ENCODE peak calls at places on chromosomes 7 and 10, in nine cellular contexts. One of them, this sample, is unnamed.

GRCh38 chr10:43452356-43452914 is 15.5 kb downstream of the ZNF487 start:
- DNase-seq in effector memory CD8-positive, alpha-beta T cell: no peak
- DNase-seq in NCI-H1092 treated with DMSO at 0.1 percent for 48 hours: no peak
- DNase-seq in AG04450: no peak
- DNase-seq in fibroblast of lung: no peak
- DNase-seq in activated T-helper 1 cell treated with anti-CD3 and anti-CD28 coated beads, Interleukin-12 subunit alpha, Interleukin-12 subunit beta, Interleukin-2, Interleukin-4 antibody, amounts not matched to agents 30 ng/mL and 10 ng/mL and 1 ng/mL, durations not matched to agents 14 hours and 24 hours and 36 hours: no peak
- DNase-seq in GM13977: no peak
- DNase-seq in activated gamma-delta T cell treated with Interleukin-2 at 50 U/mL for 16 hours: no peak
- DNase-seq in activated CD8-positive, alpha-beta T cell treated with anti-CD3 and anti-CD28 coated beads for 36 hours: no peak
- DNase-seq in this sample: no peak

GRCh38 chr7:71131256-71131752 is 640 bp upstream of the GALNT17 start:
- DNase-seq in activated CD8-positive, alpha-beta T cell treated with anti-CD3 and anti-CD28 coated beads for 36 hours: peak; percentile 6
- DNase-seq in GM13977: no peak
- DNase-seq in AG04450: no peak
- DNase-seq in activated T-helper 1 cell treated with anti-CD3 and anti-CD28 coated beads, Interleukin-12 subunit alpha, Interleukin-12 subunit beta, Interleukin-2, Interleukin-4 antibody, amounts not matched to agents 30 ng/mL and 10 ng/mL and 1 ng/mL, durations not matched to agents 14 hours and 24 hours and 36 hours: no peak
- DNase-seq in NCI-H1092 treated with DMSO at 0.1 percent for 48 hours: peak; percentile 36
- DNase-seq in fibroblast of lung: no peak
- DNase-seq in activated gamma-delta T cell treated with Interleukin-2 at 50 U/mL for 16 hours: no peak
- DNase-seq in effector memory CD8-positive, alpha-beta T cell: no peak
- DNase-seq in this sample: no peak

GRCh38 chr7:130841416-130841815 is 107.4 kb upstream of the KLF14 start:
- DNase-seq in GM13977: no peak
- DNase-seq in activated T-helper 1 cell treated with anti-CD3 and anti-CD28 coated beads, Interleukin-12 subunit alpha, Interleukin-12 subunit beta, Interleukin-2, Interleukin-4 antibody, amounts not matched to agents 30 ng/mL and 10 ng/mL and 1 ng/mL, durations not matched to agents 14 hours and 24 hours and 36 hours: no peak
- DNase-seq in NCI-H1092 treated with DMSO at 0.1 percent for 48 hours: no peak
- DNase-seq in activated CD8-positive, alpha-beta T cell treated with anti-CD3 and anti-CD28 coated beads for 36 hours: peak; percentile 61
- DNase-seq in activated gamma-delta T cell treated with Interleukin-2 at 50 U/mL for 16 hours: peak; percentile 26
- DNase-seq in AG04450: no peak
- DNase-seq in effector memory CD8-positive, alpha-beta T cell: no peak
- DNase-seq in fibroblast of lung: no peak
- DNase-seq in this sample: no peak

GRCh38 chr7:69564454-69565417 is 33.5 kb upstream of the AUTS2 start:
- DNase-seq in NCI-H1092 treated with DMSO at 0.1 percent for 48 hours: peak; percentile 92
- DNase-seq in activated CD8-positive, alpha-beta T cell treated with anti-CD3 and anti-CD28 coated beads for 36 hours: no peak
- DNase-seq in fibroblast of lung: peak; percentile 66
- DNase-seq in GM13977: peak; percentile 42
- DNase-seq in effector memory CD8-positive, alpha-beta T cell: no peak
- DNase-seq in activated T-helper 1 cell treated with anti-CD3 and anti-CD28 coated beads, Interleukin-12 subunit alpha, Interleukin-12 subunit beta, Interleukin-2, Interleukin-4 antibody, amounts not matched to agents 30 ng/mL and 10 ng/mL and 1 ng/mL, durations not matched to agents 14 hours and 24 hours and 36 hours: no peak
- DNase-seq in AG04450: no peak
- DNase-seq in activated gamma-delta T cell treated with Interleukin-2 at 50 U/mL for 16 hours: no peak
- DNase-seq in this sample: peak; percentile 92

GRCh38 chr7:13898957-13899670 is 90.4 kb downstream of the ETV1 start:
- DNase-seq in activated gamma-delta T cell treated with Interleukin-2 at 50 U/mL for 16 hours: no peak
- DNase-seq in fibroblast of lung: no peak
- DNase-seq in activated T-helper 1 cell treated with anti-CD3 and anti-CD28 coated beads, Interleukin-12 subunit alpha, Interleukin-12 subunit beta, Interleukin-2, Interleukin-4 antibody, amounts not matched to agents 30 ng/mL and 10 ng/mL and 1 ng/mL, durations not matched to agents 14 hours and 24 hours and 36 hours: no peak
- DNase-seq in activated CD8-positive, alpha-beta T cell treated with anti-CD3 and anti-CD28 coated beads for 36 hours: no peak
- DNase-seq in GM13977: no peak
- DNase-seq in AG04450: no peak
- DNase-seq in NCI-H1092 treated with DMSO at 0.1 percent for 48 hours: no peak
- DNase-seq in effector memory CD8-positive, alpha-beta T cell: no peak
- DNase-seq in this sample: no peak

GRCh38 chr10:101287922-101288638 is 58.8 kb upstream of the LBX1 start:
- DNase-seq in activated gamma-delta T cell treated with Interleukin-2 at 50 U/mL for 16 hours: no peak
- DNase-seq in AG04450: no peak
- DNase-seq in effector memory CD8-positive, alpha-beta T cell: no peak
- DNase-seq in GM13977: no peak
- DNase-seq in fibroblast of lung: peak; percentile 41
- DNase-seq in activated T-helper 1 cell treated with anti-CD3 and anti-CD28 coated beads, Interleukin-12 subunit alpha, Interleukin-12 subunit beta, Interleukin-2, Interleukin-4 antibody, amounts not matched to agents 30 ng/mL and 10 ng/mL and 1 ng/mL, durations not matched to agents 14 hours and 24 hours and 36 hours: no peak
- DNase-seq in activated CD8-positive, alpha-beta T cell treated with anti-CD3 and anti-CD28 coated beads for 36 hours: no peak
- DNase-seq in NCI-H1092 treated with DMSO at 0.1 percent for 48 hours: peak; percentile 12
- DNase-seq in this sample: no peak

GRCh38 chr10:124705021-124705740 is 39.0 kb downstream of the FAM53B start:
- DNase-seq in activated gamma-delta T cell treated with Interleukin-2 at 50 U/mL for 16 hours: no peak
- DNase-seq in NCI-H1092 treated with DMSO at 0.1 percent for 48 hours: no peak
- DNase-seq in activated T-helper 1 cell treated with anti-CD3 and anti-CD28 coated beads, Interleukin-12 subunit alpha, Interleukin-12 subunit beta, Interleukin-2, Interleukin-4 antibody, amounts not matched to agents 30 ng/mL and 10 ng/mL and 1 ng/mL, durations not matched to agents 14 hours and 24 hours and 36 hours: no peak
- DNase-seq in fibroblast of lung: no peak
- DNase-seq in effector memory CD8-positive, alpha-beta T cell: no peak
- DNase-seq in activated CD8-positive, alpha-beta T cell treated with anti-CD3 and anti-CD28 coated beads for 36 hours: peak; percentile 47
- DNase-seq in GM13977: no peak
- DNase-seq in AG04450: no peak
- DNase-seq in this sample: no peak

GRCh38 chr7:17903337-17903736 is 37.0 kb downstream of the SNX13 start:
- DNase-seq in AG04450: no peak
- DNase-seq in effector memory CD8-positive, alpha-beta T cell: no peak
- DNase-seq in activated gamma-delta T cell treated with Interleukin-2 at 50 U/mL for 16 hours: no peak
- DNase-seq in GM13977: no peak
- DNase-seq in fibroblast of lung: no peak
- DNase-seq in activated CD8-positive, alpha-beta T cell treated with anti-CD3 and anti-CD28 coated beads for 36 hours: no peak
- DNase-seq in NCI-H1092 treated with DMSO at 0.1 percent for 48 hours: no peak
- DNase-seq in activated T-helper 1 cell treated with anti-CD3 and anti-CD28 coated beads, Interleukin-12 subunit alpha, Interleukin-12 subunit beta, Interleukin-2, Interleukin-4 antibody, amounts not matched to agents 30 ng/mL and 10 ng/mL and 1 ng/mL, durations not matched to agents 14 hours and 24 hours and 36 hours: no peak
- DNase-seq in this sample: no peak

GRCh38 chr10:120262857-120263547 is 194.0 kb upstream of the PLPP4 start:
- DNase-seq in fibroblast of lung: no peak
- DNase-seq in GM13977: no peak
- DNase-seq in effector memory CD8-positive, alpha-beta T cell: no peak
- DNase-seq in activated CD8-positive, alpha-beta T cell treated with anti-CD3 and anti-CD28 coated beads for 36 hours: no peak
- DNase-seq in AG04450: no peak
- DNase-seq in activated gamma-delta T cell treated with Interleukin-2 at 50 U/mL for 16 hours: no peak
- DNase-seq in activated T-helper 1 cell treated with anti-CD3 and anti-CD28 coated beads, Interleukin-12 subunit alpha, Interleukin-12 subunit beta, Interleukin-2, Interleukin-4 antibody, amounts not matched to agents 30 ng/mL and 10 ng/mL and 1 ng/mL, durations not matched to agents 14 hours and 24 hours and 36 hours: no peak
- DNase-seq in NCI-H1092 treated with DMSO at 0.1 percent for 48 hours: no peak
- DNase-seq in this sample: no peak

GRCh38 chr7:45294559-45294958 is 137.0 kb downstream of the RAMP3 start:
- DNase-seq in AG04450: no peak
- DNase-seq in activated CD8-positive, alpha-beta T cell treated with anti-CD3 and anti-CD28 coated beads for 36 hours: no peak
- DNase-seq in activated gamma-delta T cell treated with Interleukin-2 at 50 U/mL for 16 hours: no peak
- DNase-seq in GM13977: no peak
- DNase-seq in activated T-helper 1 cell treated with anti-CD3 and anti-CD28 coated beads, Interleukin-12 subunit alpha, Interleukin-12 subunit beta, Interleukin-2, Interleukin-4 antibody, amounts not matched to agents 30 ng/mL and 10 ng/mL and 1 ng/mL, durations not matched to agents 14 hours and 24 hours and 36 hours: no peak
- DNase-seq in effector memory CD8-positive, alpha-beta T cell: no peak
- DNase-seq in fibroblast of lung: no peak
- DNase-seq in NCI-H1092 treated with DMSO at 0.1 percent for 48 hours: no peak
- DNase-seq in this sample: no peak

GRCh38 chr7:128347573-128348147 is 4.0 kb upstream of the RBM28 start:
- DNase-seq in GM13977: peak; percentile 61
- DNase-seq in AG04450: no peak
- DNase-seq in effector memory CD8-positive, alpha-beta T cell: no peak
- DNase-seq in fibroblast of lung: peak; percentile 63
- DNase-seq in activated T-helper 1 cell treated with anti-CD3 and anti-CD28 coated beads, Interleukin-12 subunit alpha, Interleukin-12 subunit beta, Interleukin-2, Interleukin-4 antibody, amounts not matched to agents 30 ng/mL and 10 ng/mL and 1 ng/mL, durations not matched to agents 14 hours and 24 hours and 36 hours: no peak
- DNase-seq in activated CD8-positive, alpha-beta T cell treated with anti-CD3 and anti-CD28 coated beads for 36 hours: peak; percentile 73
- DNase-seq in NCI-H1092 treated with DMSO at 0.1 percent for 48 hours: peak; percentile 41
- DNase-seq in activated gamma-delta T cell treated with Interleukin-2 at 50 U/mL for 16 hours: peak; percentile 40
- DNase-seq in this sample: peak; percentile 34

GRCh38 chr7:37796134-37796775 is 52.1 kb upstream of the NME8 start:
- DNase-seq in activated CD8-positive, alpha-beta T cell treated with anti-CD3 and anti-CD28 coated beads for 36 hours: no peak
- DNase-seq in AG04450: no peak
- DNase-seq in activated gamma-delta T cell treated with Interleukin-2 at 50 U/mL for 16 hours: no peak
- DNase-seq in fibroblast of lung: no peak
- DNase-seq in NCI-H1092 treated with DMSO at 0.1 percent for 48 hours: no peak
- DNase-seq in effector memory CD8-positive, alpha-beta T cell: no peak
- DNase-seq in activated T-helper 1 cell treated with anti-CD3 and anti-CD28 coated beads, Interleukin-12 subunit alpha, Interleukin-12 subunit beta, Interleukin-2, Interleukin-4 antibody, amounts not matched to agents 30 ng/mL and 10 ng/mL and 1 ng/mL, durations not matched to agents 14 hours and 24 hours and 36 hours: no peak
- DNase-seq in GM13977: no peak
- DNase-seq in this sample: no peak

GRCh38 chr7:43220250-43220649 is 107.8 kb downstream of the HECW1 start:
- DNase-seq in activated gamma-delta T cell treated with Interleukin-2 at 50 U/mL for 16 hours: no peak
- DNase-seq in fibroblast of lung: peak; percentile 76
- DNase-seq in effector memory CD8-positive, alpha-beta T cell: no peak
- DNase-seq in NCI-H1092 treated with DMSO at 0.1 percent for 48 hours: no peak
- DNase-seq in GM13977: no peak
- DNase-seq in AG04450: peak; percentile 59
- DNase-seq in activated T-helper 1 cell treated with anti-CD3 and anti-CD28 coated beads, Interleukin-12 subunit alpha, Interleukin-12 subunit beta, Interleukin-2, Interleukin-4 antibody, amounts not matched to agents 30 ng/mL and 10 ng/mL and 1 ng/mL, durations not matched to agents 14 hours and 24 hours and 36 hours: no peak
- DNase-seq in activated CD8-positive, alpha-beta T cell treated with anti-CD3 and anti-CD28 coated beads for 36 hours: no peak
- DNase-seq in this sample: peak; percentile 5

GRCh38 chr10:96878071-96878470 is 46.0 kb downstream of the LCOR start:
- DNase-seq in AG04450: no peak
- DNase-seq in activated T-helper 1 cell treated with anti-CD3 and anti-CD28 coated beads, Interleukin-12 subunit alpha, Interleukin-12 subunit beta, Interleukin-2, Interleukin-4 antibody, amounts not matched to agents 30 ng/mL and 10 ng/mL and 1 ng/mL, durations not matched to agents 14 hours and 24 hours and 36 hours: no peak
- DNase-seq in activated gamma-delta T cell treated with Interleukin-2 at 50 U/mL for 16 hours: no peak
- DNase-seq in effector memory CD8-positive, alpha-beta T cell: no peak
- DNase-seq in NCI-H1092 treated with DMSO at 0.1 percent for 48 hours: no peak
- DNase-seq in fibroblast of lung: no peak
- DNase-seq in activated CD8-positive, alpha-beta T cell treated with anti-CD3 and anti-CD28 coated beads for 36 hours: no peak
- DNase-seq in GM13977: no peak
- DNase-seq in this sample: no peak

GRCh38 chr10:651700-652099 is 37.8 kb downstream of the DIP2C start:
- DNase-seq in activated T-helper 1 cell treated with anti-CD3 and anti-CD28 coated beads, Interleukin-12 subunit alpha, Interleukin-12 subunit beta, Interleukin-2, Interleukin-4 antibody, amounts not matched to agents 30 ng/mL and 10 ng/mL and 1 ng/mL, durations not matched to agents 14 hours and 24 hours and 36 hours: no peak
- DNase-seq in activated gamma-delta T cell treated with Interleukin-2 at 50 U/mL for 16 hours: no peak
- DNase-seq in AG04450: no peak
- DNase-seq in effector memory CD8-positive, alpha-beta T cell: no peak
- DNase-seq in NCI-H1092 treated with DMSO at 0.1 percent for 48 hours: no peak
- DNase-seq in GM13977: no peak
- DNase-seq in activated CD8-positive, alpha-beta T cell treated with anti-CD3 and anti-CD28 coated beads for 36 hours: no peak
- DNase-seq in fibroblast of lung: no peak
- DNase-seq in this sample: no peak

GRCh38 chr7:129925416-129926002 is 27.3 kb downstream of the UBE2H start:
- DNase-seq in NCI-H1092 treated with DMSO at 0.1 percent for 48 hours: no peak
- DNase-seq in effector memory CD8-positive, alpha-beta T cell: no peak
- DNase-seq in activated T-helper 1 cell treated with anti-CD3 and anti-CD28 coated beads, Interleukin-12 subunit alpha, Interleukin-12 subunit beta, Interleukin-2, Interleukin-4 antibody, amounts not matched to agents 30 ng/mL and 10 ng/mL and 1 ng/mL, durations not matched to agents 14 hours and 24 hours and 36 hours: no peak
- DNase-seq in activated gamma-delta T cell treated with Interleukin-2 at 50 U/mL for 16 hours: no peak
- DNase-seq in activated CD8-positive, alpha-beta T cell treated with anti-CD3 and anti-CD28 coated beads for 36 hours: no peak
- DNase-seq in fibroblast of lung: no peak
- DNase-seq in AG04450: no peak
- DNase-seq in GM13977: no peak
- DNase-seq in this sample: peak; percentile 12

GRCh38 chr10:110269641-110270318 is 34.9 kb downstream of the SMNDC1 start:
- DNase-seq in activated gamma-delta T cell treated with Interleukin-2 at 50 U/mL for 16 hours: no peak
- DNase-seq in fibroblast of lung: peak; percentile 53
- DNase-seq in GM13977: peak; percentile 12
- DNase-seq in activated CD8-positive, alpha-beta T cell treated with anti-CD3 and anti-CD28 coated beads for 36 hours: peak; percentile 24
- DNase-seq in effector memory CD8-positive, alpha-beta T cell: no peak
- DNase-seq in NCI-H1092 treated with DMSO at 0.1 percent for 48 hours: no peak
- DNase-seq in activated T-helper 1 cell treated with anti-CD3 and anti-CD28 coated beads, Interleukin-12 subunit alpha, Interleukin-12 subunit beta, Interleukin-2, Interleukin-4 antibody, amounts not matched to agents 30 ng/mL and 10 ng/mL and 1 ng/mL, durations not matched to agents 14 hours and 24 hours and 36 hours: no peak
- DNase-seq in AG04450: no peak
- DNase-seq in this sample: no peak

GRCh38 chr10:3850999-3851937 is 66.3 kb upstream of the KLF6 start:
- DNase-seq in fibroblast of lung: peak; percentile 87
- DNase-seq in NCI-H1092 treated with DMSO at 0.1 percent for 48 hours: no peak
- DNase-seq in activated gamma-delta T cell treated with Interleukin-2 at 50 U/mL for 16 hours: no peak
- DNase-seq in AG04450: peak; percentile 52
- DNase-seq in GM13977: no peak
- DNase-seq in activated CD8-positive, alpha-beta T cell treated with anti-CD3 and anti-CD28 coated beads for 36 hours: no peak
- DNase-seq in effector memory CD8-positive, alpha-beta T cell: no peak
- DNase-seq in activated T-helper 1 cell treated with anti-CD3 and anti-CD28 coated beads, Interleukin-12 subunit alpha, Interleukin-12 subunit beta, Interleukin-2, Interleukin-4 antibody, amounts not matched to agents 30 ng/mL and 10 ng/mL and 1 ng/mL, durations not matched to agents 14 hours and 24 hours and 36 hours: no peak
- DNase-seq in this sample: peak; percentile 82

GRCh38 chr7:157688439-157689268 is 351.9 kb downstream of the DNAJB6 start:
- DNase-seq in activated CD8-positive, alpha-beta T cell treated with anti-CD3 and anti-CD28 coated beads for 36 hours: no peak
- DNase-seq in fibroblast of lung: no peak
- DNase-seq in activated T-helper 1 cell treated with anti-CD3 and anti-CD28 coated beads, Interleukin-12 subunit alpha, Interleukin-12 subunit beta, Interleukin-2, Interleukin-4 antibody, amounts not matched to agents 30 ng/mL and 10 ng/mL and 1 ng/mL, durations not matched to agents 14 hours and 24 hours and 36 hours: no peak
- DNase-seq in GM13977: no peak
- DNase-seq in AG04450: no peak
- DNase-seq in effector memory CD8-positive, alpha-beta T cell: no peak
- DNase-seq in NCI-H1092 treated with DMSO at 0.1 percent for 48 hours: no peak
- DNase-seq in activated gamma-delta T cell treated with Interleukin-2 at 50 U/mL for 16 hours: no peak
- DNase-seq in this sample: no peak

GRCh38 chr10:3397231-3397630 is 224.6 kb upstream of the PITRM1 start:
- DNase-seq in fibroblast of lung: no peak
- DNase-seq in NCI-H1092 treated with DMSO at 0.1 percent for 48 hours: no peak
- DNase-seq in activated gamma-delta T cell treated with Interleukin-2 at 50 U/mL for 16 hours: no peak
- DNase-seq in effector memory CD8-positive, alpha-beta T cell: no peak
- DNase-seq in activated T-helper 1 cell treated with anti-CD3 and anti-CD28 coated beads, Interleukin-12 subunit alpha, Interleukin-12 subunit beta, Interleukin-2, Interleukin-4 antibody, amounts not matched to agents 30 ng/mL and 10 ng/mL and 1 ng/mL, durations not matched to agents 14 hours and 24 hours and 36 hours: no peak
- DNase-seq in GM13977: no peak
- DNase-seq in AG04450: no peak
- DNase-seq in activated CD8-positive, alpha-beta T cell treated with anti-CD3 and anti-CD28 coated beads for 36 hours: no peak
- DNase-seq in this sample: no peak

GRCh38 chr10:9636206-9636605 is 1381.5 kb upstream of the CELF2 start:
- DNase-seq in GM13977: no peak
- DNase-seq in fibroblast of lung: no peak
- DNase-seq in AG04450: no peak
- DNase-seq in effector memory CD8-positive, alpha-beta T cell: no peak
- DNase-seq in activated gamma-delta T cell treated with Interleukin-2 at 50 U/mL for 16 hours: no peak
- DNase-seq in activated CD8-positive, alpha-beta T cell treated with anti-CD3 and anti-CD28 coated beads for 36 hours: no peak
- DNase-seq in NCI-H1092 treated with DMSO at 0.1 percent for 48 hours: no peak
- DNase-seq in activated T-helper 1 cell treated with anti-CD3 and anti-CD28 coated beads, Interleukin-12 subunit alpha, Interleukin-12 subunit beta, Interleukin-2, Interleukin-4 antibody, amounts not matched to agents 30 ng/mL and 10 ng/mL and 1 ng/mL, durations not matched to agents 14 hours and 24 hours and 36 hours: no peak
- DNase-seq in this sample: no peak

GRCh38 chr7:41107330-41107937 is 595.5 kb downstream of the INHBA start:
- DNase-seq in activated CD8-positive, alpha-beta T cell treated with anti-CD3 and anti-CD28 coated beads for 36 hours: no peak
- DNase-seq in activated T-helper 1 cell treated with anti-CD3 and anti-CD28 coated beads, Interleukin-12 subunit alpha, Interleukin-12 subunit beta, Interleukin-2, Interleukin-4 antibody, amounts not matched to agents 30 ng/mL and 10 ng/mL and 1 ng/mL, durations not matched to agents 14 hours and 24 hours and 36 hours: no peak
- DNase-seq in effector memory CD8-positive, alpha-beta T cell: no peak
- DNase-seq in fibroblast of lung: no peak
- DNase-seq in GM13977: no peak
- DNase-seq in NCI-H1092 treated with DMSO at 0.1 percent for 48 hours: no peak
- DNase-seq in activated gamma-delta T cell treated with Interleukin-2 at 50 U/mL for 16 hours: no peak
- DNase-seq in AG04450: no peak
- DNase-seq in this sample: no peak

GRCh38 chr7:15561840-15562239 is at the start of gene AGMO:
- DNase-seq in GM13977: no peak
- DNase-seq in fibroblast of lung: peak; percentile 46
- DNase-seq in NCI-H1092 treated with DMSO at 0.1 percent for 48 hours: peak; percentile 68
- DNase-seq in activated CD8-positive, alpha-beta T cell treated with anti-CD3 and anti-CD28 coated beads for 36 hours: no peak
- DNase-seq in activated gamma-delta T cell treated with Interleukin-2 at 50 U/mL for 16 hours: no peak
- DNase-seq in AG04450: no peak
- DNase-seq in activated T-helper 1 cell treated with anti-CD3 and anti-CD28 coated beads, Interleukin-12 subunit alpha, Interleukin-12 subunit beta, Interleukin-2, Interleukin-4 antibody, amounts not matched to agents 30 ng/mL and 10 ng/mL and 1 ng/mL, durations not matched to agents 14 hours and 24 hours and 36 hours: no peak
- DNase-seq in effector memory CD8-positive, alpha-beta T cell: no peak
- DNase-seq in this sample: peak; percentile 37

GRCh38 chr10:132788180-132788830 is 2.4 kb upstream of the NKX6-2 start:
- DNase-seq in activated CD8-positive, alpha-beta T cell treated with anti-CD3 and anti-CD28 coated beads for 36 hours: no peak
- DNase-seq in AG04450: no peak
- DNase-seq in NCI-H1092 treated with DMSO at 0.1 percent for 48 hours: no peak
- DNase-seq in GM13977: peak; percentile 71
- DNase-seq in activated gamma-delta T cell treated with Interleukin-2 at 50 U/mL for 16 hours: no peak
- DNase-seq in activated T-helper 1 cell treated with anti-CD3 and anti-CD28 coated beads, Interleukin-12 subunit alpha, Interleukin-12 subunit beta, Interleukin-2, Interleukin-4 antibody, amounts not matched to agents 30 ng/mL and 10 ng/mL and 1 ng/mL, durations not matched to agents 14 hours and 24 hours and 36 hours: no peak
- DNase-seq in effector memory CD8-positive, alpha-beta T cell: no peak
- DNase-seq in fibroblast of lung: peak; percentile 24
- DNase-seq in this sample: no peak

GRCh38 chr10:71214641-71215160 is 2.3 kb downstream of the UNC5B start:
- DNase-seq in GM13977: peak; percentile 22
- DNase-seq in NCI-H1092 treated with DMSO at 0.1 percent for 48 hours: no peak
- DNase-seq in activated CD8-positive, alpha-beta T cell treated with anti-CD3 and anti-CD28 coated beads for 36 hours: no peak
- DNase-seq in effector memory CD8-positive, alpha-beta T cell: no peak
- DNase-seq in fibroblast of lung: no peak
- DNase-seq in activated gamma-delta T cell treated with Interleukin-2 at 50 U/mL for 16 hours: no peak
- DNase-seq in activated T-helper 1 cell treated with anti-CD3 and anti-CD28 coated beads, Interleukin-12 subunit alpha, Interleukin-12 subunit beta, Interleukin-2, Interleukin-4 antibody, amounts not matched to agents 30 ng/mL and 10 ng/mL and 1 ng/mL, durations not matched to agents 14 hours and 24 hours and 36 hours: no peak
- DNase-seq in AG04450: no peak
- DNase-seq in this sample: no peak

GRCh38 chr7:94912085-94912484 is 4.7 kb downstream of the PPP1R9A start:
- DNase-seq in NCI-H1092 treated with DMSO at 0.1 percent for 48 hours: no peak
- DNase-seq in GM13977: no peak
- DNase-seq in fibroblast of lung: no peak
- DNase-seq in activated CD8-positive, alpha-beta T cell treated with anti-CD3 and anti-CD28 coated beads for 36 hours: no peak
- DNase-seq in activated gamma-delta T cell treated with Interleukin-2 at 50 U/mL for 16 hours: no peak
- DNase-seq in activated T-helper 1 cell treated with anti-CD3 and anti-CD28 coated beads, Interleukin-12 subunit alpha, Interleukin-12 subunit beta, Interleukin-2, Interleukin-4 antibody, amounts not matched to agents 30 ng/mL and 10 ng/mL and 1 ng/mL, durations not matched to agents 14 hours and 24 hours and 36 hours: no peak
- DNase-seq in AG04450: no peak
- DNase-seq in effector memory CD8-positive, alpha-beta T cell: no peak
- DNase-seq in this sample: no peak

GRCh38 chr7:26508481-26508880 is 216.8 kb downstream of the SNX10 start:
- DNase-seq in effector memory CD8-positive, alpha-beta T cell: no peak
- DNase-seq in activated gamma-delta T cell treated with Interleukin-2 at 50 U/mL for 16 hours: no peak
- DNase-seq in NCI-H1092 treated with DMSO at 0.1 percent for 48 hours: peak; percentile 80
- DNase-seq in activated CD8-positive, alpha-beta T cell treated with anti-CD3 and anti-CD28 coated beads for 36 hours: no peak
- DNase-seq in fibroblast of lung: no peak
- DNase-seq in activated T-helper 1 cell treated with anti-CD3 and anti-CD28 coated beads, Interleukin-12 subunit alpha, Interleukin-12 subunit beta, Interleukin-2, Interleukin-4 antibody, amounts not matched to agents 30 ng/mL and 10 ng/mL and 1 ng/mL, durations not matched to agents 14 hours and 24 hours and 36 hours: no peak
- DNase-seq in AG04450: no peak
- DNase-seq in GM13977: no peak
- DNase-seq in this sample: no peak

GRCh38 chr10:44380829-44381600 is 3.9 kb downstream of the CXCL12 start:
- DNase-seq in NCI-H1092 treated with DMSO at 0.1 percent for 48 hours: no peak
- DNase-seq in GM13977: no peak
- DNase-seq in effector memory CD8-positive, alpha-beta T cell: no peak
- DNase-seq in activated CD8-positive, alpha-beta T cell treated with anti-CD3 and anti-CD28 coated beads for 36 hours: no peak
- DNase-seq in activated gamma-delta T cell treated with Interleukin-2 at 50 U/mL for 16 hours: no peak
- DNase-seq in activated T-helper 1 cell treated with anti-CD3 and anti-CD28 coated beads, Interleukin-12 subunit alpha, Interleukin-12 subunit beta, Interleukin-2, Interleukin-4 antibody, amounts not matched to agents 30 ng/mL and 10 ng/mL and 1 ng/mL, durations not matched to agents 14 hours and 24 hours and 36 hours: no peak
- DNase-seq in AG04450: no peak
- DNase-seq in fibroblast of lung: no peak
- DNase-seq in this sample: no peak

GRCh38 chr10:119523916-119524719 is 18.4 kb downstream of the RGS10 start:
- DNase-seq in activated gamma-delta T cell treated with Interleukin-2 at 50 U/mL for 16 hours: no peak
- DNase-seq in AG04450: no peak
- DNase-seq in GM13977: no peak
- DNase-seq in activated T-helper 1 cell treated with anti-CD3 and anti-CD28 coated beads, Interleukin-12 subunit alpha, Interleukin-12 subunit beta, Interleukin-2, Interleukin-4 antibody, amounts not matched to agents 30 ng/mL and 10 ng/mL and 1 ng/mL, durations not matched to agents 14 hours and 24 hours and 36 hours: no peak
- DNase-seq in NCI-H1092 treated with DMSO at 0.1 percent for 48 hours: no peak
- DNase-seq in effector memory CD8-positive, alpha-beta T cell: no peak
- DNase-seq in activated CD8-positive, alpha-beta T cell treated with anti-CD3 and anti-CD28 coated beads for 36 hours: peak; percentile 43
- DNase-seq in fibroblast of lung: no peak
- DNase-seq in this sample: no peak

GRCh38 chr10:67606572-67606971 is 89.4 kb downstream of the CTNNA3 start:
- DNase-seq in effector memory CD8-positive, alpha-beta T cell: no peak
- DNase-seq in activated gamma-delta T cell treated with Interleukin-2 at 50 U/mL for 16 hours: no peak
- DNase-seq in AG04450: peak; percentile 53
- DNase-seq in activated CD8-positive, alpha-beta T cell treated with anti-CD3 and anti-CD28 coated beads for 36 hours: no peak
- DNase-seq in fibroblast of lung: peak; percentile 66
- DNase-seq in NCI-H1092 treated with DMSO at 0.1 percent for 48 hours: no peak
- DNase-seq in GM13977: no peak
- DNase-seq in activated T-helper 1 cell treated with anti-CD3 and anti-CD28 coated beads, Interleukin-12 subunit alpha, Interleukin-12 subunit beta, Interleukin-2, Interleukin-4 antibody, amounts not matched to agents 30 ng/mL and 10 ng/mL and 1 ng/mL, durations not matched to agents 14 hours and 24 hours and 36 hours: no peak
- DNase-seq in this sample: peak; percentile 67

GRCh38 chr7:146510088-146510680 is 393.6 kb downstream of the CNTNAP2 start:
- DNase-seq in activated gamma-delta T cell treated with Interleukin-2 at 50 U/mL for 16 hours: no peak
- DNase-seq in activated CD8-positive, alpha-beta T cell treated with anti-CD3 and anti-CD28 coated beads for 36 hours: no peak
- DNase-seq in activated T-helper 1 cell treated with anti-CD3 and anti-CD28 coated beads, Interleukin-12 subunit alpha, Interleukin-12 subunit beta, Interleukin-2, Interleukin-4 antibody, amounts not matched to agents 30 ng/mL and 10 ng/mL and 1 ng/mL, durations not matched to agents 14 hours and 24 hours and 36 hours: no peak
- DNase-seq in AG04450: no peak
- DNase-seq in NCI-H1092 treated with DMSO at 0.1 percent for 48 hours: no peak
- DNase-seq in effector memory CD8-positive, alpha-beta T cell: no peak
- DNase-seq in fibroblast of lung: no peak
- DNase-seq in GM13977: no peak
- DNase-seq in this sample: no peak

This sample was measured in fibroblast of the conjunctiva.